ENCODE peak calls at places on chromosomes 1 and 21, in four cellular contexts. One of them, this sample, is unnamed.
A peak's percentile ranks its signal among the peaks of the same experiment; 100 is the strongest.

GRCh38 chr1:187474266-187474665 is 645.5 kb downstream of the PLA2G4A start:
- DNase-seq in thoracic aorta: no peak
- DNase-seq in tibial nerve: no peak
- DNase-seq in pancreas: no peak
- DNase-seq in this sample: no peak

GRCh38 chr21:31142600-31142999 is 104.3 kb upstream of the KRTAP19-8 start:
- DNase-seq in thoracic aorta: no peak
- DNase-seq in tibial nerve: no peak
- DNase-seq in pancreas: no peak
- DNase-seq in this sample: no peak

GRCh38 chr1:234731371-234732085 is 121.5 kb upstream of the IRF2BP2 start:
- DNase-seq in thoracic aorta: no peak
- DNase-seq in tibial nerve: no peak
- DNase-seq in pancreas: no peak
- DNase-seq in this sample: no peak

GRCh38 chr1:79945391-79945790 is 938.9 kb upstream of the ADGRL4 start:
- DNase-seq in thoracic aorta: no peak
- DNase-seq in tibial nerve: no peak
- DNase-seq in pancreas: no peak
- DNase-seq in this sample: no peak

GRCh38 chr1:239786464-239786863 is 305.2 kb upstream of the FMN2 start:
- DNase-seq in thoracic aorta: no peak
- DNase-seq in tibial nerve: no peak
- DNase-seq in pancreas: no peak
- DNase-seq in this sample: no peak

GRCh38 chr1:231694465-231695077 is 68.0 kb downstream of the DISC1 start:
- DNase-seq in thoracic aorta: no peak
- DNase-seq in tibial nerve: no peak
- DNase-seq in pancreas: no peak
- DNase-seq in this sample: no peak

GRCh38 chr1:227567256-227567655 is 3.9 kb downstream of the ZNF678 start:
- DNase-seq in thoracic aorta: no peak
- DNase-seq in tibial nerve: no peak
- DNase-seq in pancreas: no peak
- DNase-seq in this sample: no peak

GRCh38 chr1:59292557-59292956 is 4.3 kb upstream of the FGGY start:
- DNase-seq in thoracic aorta: no peak
- DNase-seq in tibial nerve: peak; percentile 63
- DNase-seq in pancreas: peak; percentile 44
- DNase-seq in this sample: no peak

GRCh38 chr21:27400045-27400444 is 433.2 kb upstream of the ADAMTS5 start:
- DNase-seq in thoracic aorta: no peak
- DNase-seq in tibial nerve: no peak
- DNase-seq in pancreas: no peak
- DNase-seq in this sample: no peak

GRCh38 chr1:31934251-31934650 is 3.9 kb downstream of the PTP4A2 start:
- DNase-seq in thoracic aorta: no peak
- DNase-seq in tibial nerve: no peak
- DNase-seq in pancreas: no peak
- DNase-seq in this sample: no peak
- H3K4me3 ChIP-seq in thoracic aorta: peak overlapping the region; percentile 26
- H3K4me3 ChIP-seq in tibial nerve: no peak overlapping the region
- H3K4me3 ChIP-seq in pancreas: no peak overlapping the region
- H3K4me3 ChIP-seq in this sample: no peak overlapping the region

GRCh38 chr1:107990606-107991005 is 25.6 kb upstream of the VAV3 start:
- DNase-seq in thoracic aorta: no peak
- DNase-seq in tibial nerve: no peak
- DNase-seq in pancreas: no peak
- DNase-seq in this sample: no peak
- H3K9me3 ChIP-seq in thoracic aorta: no peaks in the 10 kb centered on the region
- H3K9me3 ChIP-seq in tibial nerve: no peaks in the 10 kb centered on the region
- H3K9me3 ChIP-seq in pancreas: no peaks in the 10 kb centered on the region
- H3K9me3 ChIP-seq in this sample: no peaks in the 10 kb centered on the region

DNA sequence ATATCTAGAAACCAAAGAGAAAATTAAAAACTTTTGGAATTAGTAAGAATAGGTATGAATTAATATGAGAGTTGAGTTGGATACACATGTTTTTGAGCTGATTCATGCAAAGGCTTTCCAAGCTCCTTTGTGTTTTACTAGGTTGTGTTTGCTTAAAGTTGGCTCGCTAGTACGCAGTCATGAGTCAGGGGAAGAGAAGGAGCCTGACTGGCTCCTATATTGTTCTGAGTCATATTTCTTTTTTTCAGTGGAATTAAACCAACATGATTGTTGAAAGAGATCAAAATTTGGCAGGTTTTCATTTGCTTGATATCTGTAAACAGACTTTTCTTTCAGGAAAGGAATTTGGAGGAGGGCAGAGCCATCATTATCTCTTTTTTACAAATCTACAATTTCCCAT is 66.7 kb downstream of the MAGI3 start:
- DNase-seq in thoracic aorta: peak; percentile 8
- DNase-seq in tibial nerve: peak; percentile 8
- DNase-seq in pancreas: peak; percentile 52
- DNase-seq in this sample: peak; percentile 17
- H3K4me3 ChIP-seq in thoracic aorta: peak overlapping the region; percentile 19
- H3K4me3 ChIP-seq in tibial nerve: no peak overlapping the region
- H3K4me3 ChIP-seq in pancreas: no peak overlapping the region
- H3K4me3 ChIP-seq in this sample: no peak overlapping the region

DNA sequence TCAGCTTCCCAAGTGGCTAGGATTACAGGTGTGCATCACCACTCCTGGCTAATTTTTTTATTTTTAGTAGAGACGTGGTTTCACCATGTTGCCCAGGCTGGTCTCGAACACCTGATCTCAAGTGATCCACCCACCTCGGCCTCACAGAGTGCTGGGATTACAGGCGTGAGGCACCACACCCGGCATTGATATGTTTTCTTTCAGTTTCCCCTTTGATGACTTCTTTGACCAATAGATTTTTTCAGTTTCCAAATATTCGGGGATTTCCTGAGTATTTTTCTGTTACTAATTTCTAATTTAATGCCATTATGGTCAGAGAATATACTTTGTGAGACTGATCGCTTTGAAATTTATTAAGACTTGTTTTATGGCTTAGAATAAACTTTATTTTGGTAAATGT is 406.1 kb downstream of the RYR2 start:
- DNase-seq in thoracic aorta: no peak
- DNase-seq in tibial nerve: no peak
- DNase-seq in pancreas: no peak
- DNase-seq in this sample: no peak
- H3K9me3 ChIP-seq in thoracic aorta: no peaks in the 10 kb centered on the region
- H3K9me3 ChIP-seq in tibial nerve: no peaks in the 10 kb centered on the region
- H3K9me3 ChIP-seq in pancreas: no peaks in the 10 kb centered on the region
- H3K9me3 ChIP-seq in this sample: no peaks in the 10 kb centered on the region

DNA sequence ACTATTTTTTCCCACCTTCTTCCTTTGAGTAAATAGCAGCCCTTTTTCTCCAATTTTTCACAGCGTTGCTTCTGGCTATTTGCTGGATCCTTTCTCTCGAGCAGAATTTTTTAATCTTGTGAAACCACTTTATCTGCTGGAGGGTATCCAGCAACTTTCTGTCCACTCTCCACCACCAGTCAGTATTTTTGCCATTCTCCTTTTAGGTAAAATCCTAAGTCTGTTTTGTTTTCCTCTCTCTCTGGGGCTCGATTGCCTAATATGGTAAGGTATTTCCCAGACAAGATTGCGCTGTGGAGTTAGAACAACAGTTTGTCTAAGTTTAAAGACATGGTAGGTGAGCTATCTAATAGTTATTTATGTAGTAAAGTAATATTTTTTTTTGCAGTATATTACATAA is 156.9 kb downstream of the PPP1R12B start:
- DNase-seq in thoracic aorta: no peak
- DNase-seq in tibial nerve: peak; percentile 50
- DNase-seq in pancreas: no peak
- DNase-seq in this sample: no peak
- H3K4me3 ChIP-seq in thoracic aorta: peak overlapping the region; percentile 58
- H3K4me3 ChIP-seq in tibial nerve: no peak overlapping the region
- H3K4me3 ChIP-seq in pancreas: no peak overlapping the region
- H3K4me3 ChIP-seq in this sample: no peak overlapping the region

DNA sequence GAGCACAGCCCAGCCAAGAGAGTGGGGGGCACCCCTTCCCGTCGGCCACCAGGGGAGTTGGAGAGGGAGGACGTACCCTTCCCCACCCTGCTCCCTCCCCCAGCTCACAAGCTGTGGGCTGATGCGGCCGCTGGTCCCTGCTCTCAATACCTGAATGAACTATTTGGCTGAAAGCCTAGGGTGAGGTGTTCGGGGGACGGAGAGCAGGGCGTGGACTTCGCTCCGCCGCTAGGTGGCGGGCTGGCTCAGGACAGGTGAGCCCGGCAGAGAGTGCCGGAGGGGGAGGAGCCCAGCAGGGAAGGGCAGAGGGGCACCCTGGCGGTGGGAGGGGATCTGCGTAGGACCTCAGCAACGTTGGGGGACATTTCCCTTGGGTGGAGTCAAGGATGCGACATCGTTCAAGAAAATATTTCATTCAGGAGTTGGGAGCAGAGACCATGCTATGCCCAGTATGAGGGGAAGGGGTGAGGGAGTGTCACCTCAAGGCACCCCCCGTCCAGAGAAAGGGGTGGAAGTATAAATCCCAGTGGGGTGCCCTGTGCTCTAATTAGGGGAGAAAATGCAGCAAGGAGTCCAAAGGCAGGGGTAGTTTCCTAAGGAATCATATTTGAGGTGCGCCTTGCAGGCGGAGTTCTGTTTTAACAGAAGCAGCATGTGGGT is 12.0 kb upstream of the RHBG start:
- DNase-seq in thoracic aorta: no peak
- DNase-seq in tibial nerve: no peak
- DNase-seq in pancreas: peak; percentile 77
- DNase-seq in this sample: peak; percentile 61
- H3K9me3 ChIP-seq in thoracic aorta: no peaks in the 10 kb centered on the region
- H3K9me3 ChIP-seq in tibial nerve: no peaks in the 10 kb centered on the region
- H3K9me3 ChIP-seq in pancreas: no peaks in the 10 kb centered on the region
- H3K9me3 ChIP-seq in this sample: no peaks in the 10 kb centered on the region

GRCh38 chr1:244050835-244051444 is at the start of gene ZBTB18:
- DNase-seq in thoracic aorta: no peak
- DNase-seq in tibial nerve: no peak
- DNase-seq in pancreas: peak; percentile 31
- DNase-seq in this sample: no peak

GRCh38 chr1:244054247-244054923 is 3.3 kb downstream of the ZBTB18 start:
- DNase-seq in thoracic aorta: no peak
- DNase-seq in tibial nerve: no peak
- DNase-seq in pancreas: no peak
- DNase-seq in this sample: no peak

GRCh38 chr1:244052011-244052727 is 1.1 kb downstream of the ZBTB18 start:
- DNase-seq in thoracic aorta: no peak
- DNase-seq in tibial nerve: no peak
- DNase-seq in pancreas: no peak
- DNase-seq in this sample: no peak

GRCh38 chr1:244053831-244054230 is 2.7 kb downstream of the ZBTB18 start:
- DNase-seq in thoracic aorta: no peak
- DNase-seq in tibial nerve: no peak
- DNase-seq in pancreas: no peak
- DNase-seq in this sample: no peak

GRCh38 chr1:244052728-244053312 is 1.7 kb downstream of the ZBTB18 start:
- DNase-seq in thoracic aorta: no peak
- DNase-seq in tibial nerve: no peak
- DNase-seq in pancreas: no peak
- DNase-seq in this sample: no peak
- H3K4me3 ChIP-seq in thoracic aorta: no peak overlapping the region
- H3K4me3 ChIP-seq in tibial nerve: no peak overlapping the region
- H3K4me3 ChIP-seq in pancreas: no peak overlapping the region
- H3K4me3 ChIP-seq in this sample: no peak overlapping the region

GRCh38 chr1:206048582-206048981 is 4.4 kb upstream of the RHEX start:
- DNase-seq in thoracic aorta: no peak
- DNase-seq in tibial nerve: no peak
- DNase-seq in pancreas: peak; percentile 75
- DNase-seq in this sample: no peak
- H3K9me3 ChIP-seq in thoracic aorta: no peaks in the 10 kb centered on the region
- H3K9me3 ChIP-seq in tibial nerve: no peaks in the 10 kb centered on the region
- H3K9me3 ChIP-seq in pancreas: no peaks in the 10 kb centered on the region
- H3K9me3 ChIP-seq in this sample: no peaks in the 10 kb centered on the region

GRCh38 chr1:115215110-115215509 is 122.9 kb downstream of the NGF start:
- DNase-seq in thoracic aorta: no peak
- DNase-seq in tibial nerve: no peak
- DNase-seq in pancreas: no peak
- DNase-seq in this sample: no peak
- H3K4me3 ChIP-seq in thoracic aorta: no peak overlapping the region
- H3K4me3 ChIP-seq in tibial nerve: no peak overlapping the region
- H3K4me3 ChIP-seq in pancreas: no peak overlapping the region
- H3K4me3 ChIP-seq in this sample: no peak overlapping the region

This sample was measured in breast epithelium.